ENCODE peak calls at places on chromosome 19, in six cellular contexts. I, L, H, S, Y and Z are unnamed samples.

GRCh38 chr19:43634877-43635560 is 4.6 kb downstream of the CADM4 start:
- DNase-seq in I (no peak), L (no peak), H (no peak), S (peak; percentile 76), Y (no peak), Z (no peak)

GRCh38 chr19:6253886-6254285 is 25.9 kb downstream of the MLLT1 start:
- DNase-seq in I (no peak), L (no peak), H (no peak), S (no peak), Y (no peak), Z (no peak)

GRCh38 chr19:38784224-38784623 is 4.8 kb upstream of the LGALS7B start:
- DNase-seq in I (no peak), L (no peak), H (no peak), S (no peak), Y (no peak), Z (no peak)

GRCh38 chr19:5661483-5661882 is 18.8 kb downstream of the MICOS13 start:
- DNase-seq in I (no peak), L (no peak), H (no peak), S (no peak), Y (no peak), Z (no peak)

GRCh38 chr19:34962281-34962944 is 1.6 kb downstream of the ZNF792 start:
- DNase-seq in I (no peak), L (no peak), H (no peak), S (peak; percentile 57), Y (no peak), Z (no peak)

GRCh38 chr19:5002143-5002542 is 33.2 kb downstream of the KDM4B start:
- DNase-seq in I (no peak), L (no peak), H (peak; percentile 16), S (no peak), Y (no peak), Z (no peak)

GRCh38 chr19:17703823-17704463 is 15.3 kb upstream of the MAP1S start:
- DNase-seq in I (peak; percentile 58), L (peak; percentile 55), H (peak; percentile 64), S (peak; percentile 91), Y (no peak), Z (no peak)

GRCh38 chr19:56080669-56081401 is 40.3 kb downstream of the ZNF787 start:
- DNase-seq in I (peak; percentile 80), L (peak; percentile 82), H (peak; percentile 39), S (peak; percentile 95), Y (peak; percentile 82), Z (no peak)

GRCh38 chr19:53659292-53659691 is 27.5 kb downstream of the DPRX start:
- DNase-seq in I (peak; percentile 31), L (no peak), H (no peak), S (peak; percentile 84), Y (no peak), Z (no peak)

GRCh38 chr19:51364200-51365106 is 1.7 kb downstream of the ETFB start:
- DNase-seq in I (no peak), L (no peak), H (no peak), S (no peak), Y (no peak), Z (no peak)

GRCh38 chr19:44820648-44821609 is 12.0 kb downstream of the BCAM start:
- DNase-seq in I (no peak), L (peak; percentile 52), H (no peak), S (no peak), Y (no peak), Z (no peak)

GRCh38 chr19:30596813-30597399 is 224.7 kb downstream of the ZNF536 start:
- DNase-seq in I (no peak), L (no peak), H (no peak), S (peak; percentile 78), Y (no peak), Z (no peak)

GRCh38 chr19:40090256-40091204 is at the start of gene ZNF780A:
- DNase-seq in I (peak; percentile 82), L (peak; percentile 77), H (peak; percentile 48), S (peak; percentile 95), Y (peak; percentile 83), Z (peak; percentile 64)

GRCh38 chr19:4591296-4591695 is 31.8 kb upstream of the SEMA6B start:
- DNase-seq in I (no peak), L (no peak), H (no peak), S (no peak), Y (no peak), Z (no peak)

GRCh38 chr19:5586300-5587070 is 18.7 kb upstream of the TINCR start:
- DNase-seq in I (no peak), L (no peak), H (no peak), S (no peak), Y (no peak), Z (no peak)

GRCh38 chr19:38655148-38655824 is 7.8 kb downstream of the ACTN4 start:
- DNase-seq in I (no peak), L (no peak), H (no peak), S (peak; percentile 76), Y (no peak), Z (no peak)

GRCh38 chr19:16207490-16208025 is 9.8 kb downstream of the AP1M1 start:
- DNase-seq in I (no peak), L (no peak), H (no peak), S (no peak), Y (no peak), Z (no peak)

GRCh38 chr19:17734146-17734545 is 14.9 kb downstream of the MAP1S start:
- DNase-seq in I (no peak), L (no peak), H (no peak), S (no peak), Y (no peak), Z (no peak)

GRCh38 chr19:50252111-50252886 is 48.9 kb downstream of the MYH14 start:
- DNase-seq in I (no peak), L (no peak), H (no peak), S (peak; percentile 90), Y (no peak), Z (no peak)

DNA sequence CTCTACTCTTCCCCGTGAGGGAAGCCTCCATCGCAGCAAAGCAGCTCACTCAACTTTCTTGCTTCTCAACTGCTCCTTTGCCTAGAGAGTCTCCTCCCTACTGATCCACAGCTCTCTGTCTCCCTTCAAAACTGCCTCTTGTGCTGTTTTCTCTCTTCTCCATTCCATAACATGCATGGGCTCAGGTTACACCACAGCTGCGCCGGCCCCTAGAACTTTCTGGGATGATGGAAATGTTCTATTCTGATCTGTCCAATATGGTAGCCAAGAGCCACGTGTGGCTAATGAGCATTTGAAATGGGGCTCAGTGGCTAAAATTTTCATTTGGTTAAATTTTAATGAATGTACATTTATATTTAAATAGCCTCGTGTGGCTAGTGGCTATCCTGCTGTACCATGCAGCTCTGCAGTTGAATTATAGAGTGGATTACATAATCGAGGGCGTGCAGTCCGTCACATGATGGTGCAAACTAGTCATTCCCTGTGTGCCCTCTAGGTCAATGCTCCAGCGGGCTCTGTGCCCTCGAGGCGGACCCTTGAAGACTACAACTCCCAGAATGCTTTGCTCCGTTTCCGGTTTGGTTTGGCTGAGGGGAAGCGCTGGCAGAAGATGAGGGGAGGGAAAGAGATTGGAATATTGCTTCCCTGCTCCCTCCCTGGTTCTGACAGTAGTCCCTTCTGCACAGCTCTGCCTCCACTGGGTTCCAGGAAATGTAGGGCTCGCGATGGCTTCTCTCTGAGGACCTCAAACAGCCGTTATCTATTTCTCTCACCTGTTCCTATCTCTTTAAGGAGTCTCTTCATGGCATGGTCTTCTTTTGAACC is 109.8 kb downstream of the CACNA1A start:
- DNase-seq in I (peak; percentile 54), L (peak; percentile 23), H (peak; percentile 72), S (peak; percentile 92), Y (peak; percentile 42), Z (no peak)
- TF ChIP-seq CTCF in I (no peak), L (no peak), H (no peak), S (peak; percentile 58), Y (no peak), Z (no peak)

GRCh38 chr19:9786819-9787218 is 18.3 kb upstream of the ZNF846 start:
- DNase-seq in I (no peak), L (no peak), H (no peak), S (no peak), Y (no peak), Z (no peak)
- H3K4me3 ChIP-seq in I (no peak overlapping the region), L (no peak overlapping the region), H (peak overlapping the region; percentile 44), S (peak overlapping the region; percentile 81), Y (no peak overlapping the region), Z (no peak overlapping the region)

DNA sequence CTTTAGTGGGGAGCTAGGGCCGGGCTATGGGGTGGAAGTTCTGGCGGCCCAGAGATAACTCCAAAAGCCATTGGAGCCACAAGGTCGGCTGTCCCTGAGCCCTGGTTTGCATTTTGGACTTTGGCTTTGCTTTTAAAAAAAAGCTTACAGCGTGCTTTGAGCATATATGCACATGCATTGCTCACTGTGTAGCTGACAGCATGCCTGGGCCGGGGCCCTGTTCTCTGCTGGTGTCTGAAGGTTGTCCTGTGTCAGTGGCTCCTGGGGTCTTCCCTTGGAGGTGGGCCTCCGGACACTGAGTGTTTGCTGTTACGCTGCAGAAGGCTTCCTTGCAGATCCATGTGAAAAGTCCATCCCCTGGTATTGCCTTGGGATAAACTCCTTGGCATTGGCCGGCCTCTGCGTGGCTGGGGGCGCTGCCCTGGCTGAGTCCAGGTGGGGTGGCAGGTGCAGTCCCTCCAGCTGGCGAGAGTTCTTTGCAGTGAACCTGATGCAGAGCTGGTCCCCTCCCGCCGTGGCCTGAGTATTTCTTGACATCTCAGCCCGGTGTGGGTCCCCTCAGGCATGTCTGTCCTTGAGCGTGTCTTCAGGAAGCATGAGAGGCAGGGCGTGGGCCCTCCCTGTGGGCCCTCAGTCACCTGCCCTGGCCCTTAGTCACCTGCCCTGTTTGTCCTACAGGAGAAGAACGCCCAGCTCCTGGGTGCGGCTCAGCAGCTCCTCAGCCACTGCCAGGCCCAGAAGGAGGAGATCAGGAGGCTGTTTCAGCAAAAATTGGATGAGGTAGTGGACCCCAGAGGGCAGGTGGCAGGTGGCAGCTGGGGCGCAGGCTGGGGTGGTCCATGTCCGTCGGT is 23.0 kb downstream of the PLEKHJ1 start:
- DNase-seq in I (peak; percentile 60), L (no peak), H (no peak), S (no peak), Y (peak; percentile 39), Z (no peak)
- H3K27ac ChIP-seq in I (peak overlapping the region; percentile 61), L (no peak overlapping the region), H (no peak overlapping the region), S (no peak overlapping the region), Y (peak overlapping the region; percentile 59), Z (no peak overlapping the region)

GRCh38 chr19:1406818-1407661 is at the start of gene DAZAP1:
- DNase-seq in I (peak; percentile 99), L (peak; percentile 100), H (peak; percentile 96), S (peak; percentile 99), Y (peak; percentile 97), Z (peak; percentile 96)
- TF ChIP-seq CTCF in I (peak; percentile 16), L (peak; percentile 29), H (peak; percentile 66), S (peak; percentile 77), Y (no peak), Z (peak; percentile 56)

DNA sequence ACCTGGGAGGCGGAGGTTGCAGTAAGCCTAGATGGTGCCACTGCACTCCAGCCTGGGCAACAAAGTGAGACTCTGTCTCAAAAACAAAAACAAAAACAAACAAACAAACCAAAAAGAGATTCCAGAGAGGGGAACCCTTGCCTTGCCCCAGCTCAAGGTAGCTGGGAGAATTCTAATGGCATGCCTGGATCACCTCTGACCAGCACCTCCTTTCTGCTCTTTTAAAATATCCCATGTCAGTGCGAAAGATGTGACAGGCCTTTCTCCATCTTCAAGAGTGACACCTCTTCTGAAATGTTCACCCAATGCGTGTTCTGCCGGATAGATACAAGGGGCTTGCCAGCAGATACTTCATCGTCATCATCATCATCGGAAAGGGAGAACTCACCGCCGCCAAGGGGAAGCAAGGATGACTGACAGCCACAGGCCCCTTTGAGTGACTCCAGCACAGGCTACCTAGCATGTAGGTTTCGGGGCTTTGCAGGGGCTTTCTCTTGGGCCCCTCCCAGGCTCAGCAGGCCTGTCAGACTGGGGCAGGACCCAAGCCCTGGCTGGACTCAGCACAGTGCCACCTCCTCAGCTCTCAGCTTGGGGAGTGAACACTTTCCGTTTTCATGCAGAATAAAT is 18.9 kb upstream of the LRP3 start:
- DNase-seq in I (no peak), L (no peak), H (no peak), S (peak; percentile 46), Y (no peak), Z (no peak)
- H3K4me3 ChIP-seq in I (no peak overlapping the region), L (peak overlapping the region; percentile 90), H (peak overlapping the region; percentile 85), S (peak overlapping the region; percentile 95), Y (no peak overlapping the region), Z (no peak overlapping the region)